ENCODE peak calls at places on chromosomes 12 and 14, in nine cellular contexts. M is activated CD4-positive, CD25-positive, alpha-beta regulatory T cell; N is AG10803; P is NCI-H1436 treated with DMSO at 0.1 percent for 48 hours; O is gastrocnemius medialis; F is OCI-LY7; H is epithelial cell of prostate; V is upper lobe of left lung; C is activated naive CD8-positive, alpha-beta T cell treated with anti-CD3 and anti-CD28 coated beads, Interleukin-2, amount 50 U/mL, for 24 hours. G is an unnamed sample.

GRCh38 chr12:6533653-6534157 is 612 bp upstream of the GAPDH start:
- DNase-seq in M (no peak), N (peak), P (peak), O (no peak), F (peak), H (no peak), V (peak), C (no peak), G (peak)

GRCh38 chr14:103537175-103537990 is 8.4 kb downstream of the TRMT61A start:
- DNase-seq in M (no peak), N (no peak), P (no peak), O (no peak), F (no peak), H (no peak), V (no peak), C (no peak), G (no peak)

GRCh38 chr12:77720258-77720657 is 110.4 kb upstream of the NAV3 start:
- DNase-seq in M (no peak), N (no peak), P (no peak), O (no peak), F (peak), H (no peak), V (no peak), C (no peak), G (no peak)

GRCh38 chr14:101726295-101726953 is 35.1 kb upstream of the PPP2R5C start:
- DNase-seq in M (no peak), N (no peak), P (no peak), O (no peak), F (no peak), H (no peak), V (no peak), C (no peak), G (no peak)

GRCh38 chr14:95460647-95461478 is 55.6 kb downstream of the SYNE3 start:
- DNase-seq in M (no peak), N (peak), P (peak), O (no peak), F (no peak), H (peak), V (no peak), C (no peak), G (no peak)

GRCh38 chr12:97630875-97631274 is 168.3 kb downstream of the RMST start:
- DNase-seq in M (no peak), N (no peak), P (no peak), O (no peak), F (no peak), H (no peak), V (no peak), C (no peak), G (no peak)

GRCh38 chr14:97177635-97178034 is 380.5 kb downstream of the VRK1 start:
- DNase-seq in M (no peak), N (no peak), P (no peak), O (no peak), F (no peak), H (no peak), V (no peak), C (no peak), G (no peak)

GRCh38 chr14:22386924-22387775 is 201.9 kb downstream of the DAD1 start:
- DNase-seq in M (no peak), N (peak), P (no peak), O (peak), F (peak), H (no peak), V (no peak), C (peak), G (peak)

GRCh38 chr12:32437095-32437515 is 37.7 kb downstream of the FGD4 start:
- DNase-seq in M (no peak), N (peak), P (no peak), O (no peak), F (no peak), H (peak), V (no peak), C (no peak), G (no peak)

GRCh38 chr14:59389936-59390335 is 75.2 kb downstream of the GPR135 start:
- DNase-seq in M (no peak), N (no peak), P (no peak), O (no peak), F (no peak), H (no peak), V (no peak), C (no peak), G (no peak)

GRCh38 chr12:3179731-3180130 is 102.6 kb downstream of the TSPAN9 start:
- DNase-seq in M (no peak), N (no peak), P (no peak), O (no peak), F (peak), H (no peak), V (no peak), C (no peak), G (no peak)

GRCh38 chr14:76531821-76532318 is 155.9 kb downstream of the ESRRB start:
- DNase-seq in M (no peak), N (no peak), P (no peak), O (no peak), F (no peak), H (peak), V (peak), C (no peak), G (no peak)

G was measured in DND-41.